ENCODE peak calls at places on chromosomes 2 and 18, in nine cellular contexts. P, I, Q, V, U, Y, O, L and N are unnamed samples.

GRCh38 chr2:66109419-66109818 is 325.5 kb upstream of the MEIS1 start:
- DNase-seq in I (no peak), V (no peak), O (no peak), U (no peak), Y (no peak), Q (no peak), L (no peak), P (no peak), N (no peak)

GRCh38 chr18:45457933-45458332 is 157.3 kb upstream of the SLC14A2 start:
- DNase-seq in V (no peak), L (no peak), U (no peak), I (no peak), O (no peak), P (no peak), Y (no peak), Q (no peak), N (no peak)

GRCh38 chr2:88129313-88129959 is 1.6 kb upstream of the FABP1 start:
- DNase-seq in U (no peak), L (no peak), Q (no peak), I (no peak), Y (no peak), V (no peak), P (no peak), O (no peak), N (no peak)

GRCh38 chr18:35322486-35323258 is 21.5 kb downstream of the ZNF24 start:
- DNase-seq in Q (no peak), I (no peak), O (no peak), L (no peak), P (peak), Y (no peak), U (no peak), V (no peak), N (no peak)

GRCh38 chr2:15947431-15947830 is 7.1 kb downstream of the MYCN start:
- DNase-seq in O (no peak), V (no peak), Y (no peak), Q (no peak), L (no peak), P (no peak), U (no peak), I (no peak), N (no peak)

GRCh38 chr2:169768262-169768995 is 30.2 kb upstream of the SSB start:
- DNase-seq in I (no peak), O (no peak), L (peak), U (peak), Q (peak), V (no peak), P (no peak), Y (no peak), N (no peak)

GRCh38 chr2:147630585-147630984 is 214.2 kb upstream of the ACVR2A start:
- DNase-seq in O (no peak), Y (no peak), L (peak), I (no peak), P (no peak), U (peak), Q (no peak), V (no peak), N (no peak)

GRCh38 chr18:56637897-56638231 is 528 bp downstream of the TXNL1 start:
- DNase-seq in Q (no peak), L (no peak), Y (no peak), P (no peak), O (no peak), I (peak), V (no peak), U (no peak), N (no peak)

GRCh38 chr18:43159091-43159490 is 43.6 kb upstream of the RIT2 start:
- DNase-seq in L (no peak), Y (no peak), U (no peak), I (no peak), Q (no peak), O (no peak), V (peak), P (no peak), N (no peak)